ENCODE peak calls at places on chromosomes 7 and 10, in seven cellular contexts. One of them, this sample, is unnamed.
A peak's percentile ranks its signal among the peaks of the same experiment; 100 is the strongest.

GRCh38 chr7:70298780-70299446 is 700.6 kb downstream of the AUTS2 start:
- DNase-seq in adrenal gland: no peak
- DNase-seq in heart left ventricle: no peak
- DNase-seq in esophagus muscularis mucosa: no peak
- DNase-seq in stimulated activated CD4-positive, alpha-beta T cell treated with anti-CD3 and anti-CD28 coated beads, Interleukin-15, amount 100 ng/mL, for 24 hours: no peak
- DNase-seq in lung: no peak
- DNase-seq in H9: no peak
- DNase-seq in this sample: no peak

GRCh38 chr10:11838298-11838852 is 15.2 kb downstream of the PROSER2 start:
- DNase-seq in adrenal gland: no peak
- DNase-seq in heart left ventricle: no peak
- DNase-seq in esophagus muscularis mucosa: no peak
- DNase-seq in stimulated activated CD4-positive, alpha-beta T cell treated with anti-CD3 and anti-CD28 coated beads, Interleukin-15, amount 100 ng/mL, for 24 hours: no peak
- DNase-seq in lung: no peak
- DNase-seq in H9: no peak
- DNase-seq in this sample: no peak

GRCh38 chr10:34083567-34083966 is 731.5 kb downstream of the PARD3 start:
- DNase-seq in adrenal gland: no peak
- DNase-seq in heart left ventricle: no peak
- DNase-seq in esophagus muscularis mucosa: no peak
- DNase-seq in stimulated activated CD4-positive, alpha-beta T cell treated with anti-CD3 and anti-CD28 coated beads, Interleukin-15, amount 100 ng/mL, for 24 hours: no peak
- DNase-seq in lung: no peak
- DNase-seq in H9: no peak
- DNase-seq in this sample: no peak

GRCh38 chr10:89793649-89794254 is 92.4 kb downstream of the KIF20B start:
- DNase-seq in adrenal gland: peak; percentile 20
- DNase-seq in heart left ventricle: no peak
- DNase-seq in esophagus muscularis mucosa: no peak
- DNase-seq in stimulated activated CD4-positive, alpha-beta T cell treated with anti-CD3 and anti-CD28 coated beads, Interleukin-15, amount 100 ng/mL, for 24 hours: peak; percentile 19
- DNase-seq in lung: no peak
- DNase-seq in H9: peak; percentile 42
- DNase-seq in this sample: peak; percentile 24

GRCh38 chr10:3623746-3624145 is 161.3 kb downstream of the KLF6 start:
- DNase-seq in adrenal gland: no peak
- DNase-seq in heart left ventricle: no peak
- DNase-seq in esophagus muscularis mucosa: no peak
- DNase-seq in stimulated activated CD4-positive, alpha-beta T cell treated with anti-CD3 and anti-CD28 coated beads, Interleukin-15, amount 100 ng/mL, for 24 hours: no peak
- DNase-seq in lung: no peak
- DNase-seq in H9: no peak
- DNase-seq in this sample: no peak

GRCh38 chr7:50270531-50271018 is 33.9 kb upstream of the IKZF1 start:
- DNase-seq in adrenal gland: no peak
- DNase-seq in heart left ventricle: no peak
- DNase-seq in esophagus muscularis mucosa: no peak
- DNase-seq in stimulated activated CD4-positive, alpha-beta T cell treated with anti-CD3 and anti-CD28 coated beads, Interleukin-15, amount 100 ng/mL, for 24 hours: no peak
- DNase-seq in lung: no peak
- DNase-seq in H9: no peak
- DNase-seq in this sample: no peak

GRCh38 chr7:4748267-4748666 is 27.2 kb upstream of the AP5Z1 start:
- DNase-seq in adrenal gland: no peak
- DNase-seq in heart left ventricle: no peak
- DNase-seq in esophagus muscularis mucosa: no peak
- DNase-seq in stimulated activated CD4-positive, alpha-beta T cell treated with anti-CD3 and anti-CD28 coated beads, Interleukin-15, amount 100 ng/mL, for 24 hours: no peak
- DNase-seq in lung: no peak
- DNase-seq in H9: no peak
- DNase-seq in this sample: no peak

GRCh38 chr10:75685187-75685586 is 253.8 kb downstream of the LRMDA start:
- DNase-seq in adrenal gland: no peak
- DNase-seq in heart left ventricle: no peak
- DNase-seq in esophagus muscularis mucosa: no peak
- DNase-seq in stimulated activated CD4-positive, alpha-beta T cell treated with anti-CD3 and anti-CD28 coated beads, Interleukin-15, amount 100 ng/mL, for 24 hours: no peak
- DNase-seq in lung: no peak
- DNase-seq in H9: no peak
- DNase-seq in this sample: no peak

GRCh38 chr7:34675749-34676374 is 17.8 kb downstream of the NPSR1 start:
- DNase-seq in adrenal gland: peak; percentile 18
- DNase-seq in heart left ventricle: no peak
- DNase-seq in esophagus muscularis mucosa: peak; percentile 47
- DNase-seq in stimulated activated CD4-positive, alpha-beta T cell treated with anti-CD3 and anti-CD28 coated beads, Interleukin-15, amount 100 ng/mL, for 24 hours: peak; percentile 30
- DNase-seq in lung: no peak
- DNase-seq in H9: peak; percentile 49
- DNase-seq in this sample: no peak

GRCh38 chr10:13724484-13724883 is 137.7 kb downstream of the PRPF18 start:
- DNase-seq in adrenal gland: peak; percentile 35
- DNase-seq in heart left ventricle: peak; percentile 53
- DNase-seq in esophagus muscularis mucosa: no peak
- DNase-seq in stimulated activated CD4-positive, alpha-beta T cell treated with anti-CD3 and anti-CD28 coated beads, Interleukin-15, amount 100 ng/mL, for 24 hours: no peak
- DNase-seq in lung: no peak
- DNase-seq in H9: no peak
- DNase-seq in this sample: no peak

GRCh38 chr10:7310076-7310475 is 100.8 kb downstream of the SFMBT2 start:
- DNase-seq in adrenal gland: no peak
- DNase-seq in heart left ventricle: peak; percentile 61
- DNase-seq in esophagus muscularis mucosa: peak; percentile 64
- DNase-seq in stimulated activated CD4-positive, alpha-beta T cell treated with anti-CD3 and anti-CD28 coated beads, Interleukin-15, amount 100 ng/mL, for 24 hours: no peak
- DNase-seq in lung: no peak
- DNase-seq in H9: no peak
- DNase-seq in this sample: no peak

GRCh38 chr7:80225361-80225760 is 90.7 kb downstream of the GNAI1 start:
- DNase-seq in adrenal gland: no peak
- DNase-seq in heart left ventricle: no peak
- DNase-seq in esophagus muscularis mucosa: no peak
- DNase-seq in stimulated activated CD4-positive, alpha-beta T cell treated with anti-CD3 and anti-CD28 coated beads, Interleukin-15, amount 100 ng/mL, for 24 hours: no peak
- DNase-seq in lung: no peak
- DNase-seq in H9: no peak
- DNase-seq in this sample: no peak

GRCh38 chr7:108455833-108456677 is at the start of gene NRCAM:
- DNase-seq in adrenal gland: peak; percentile 90
- DNase-seq in heart left ventricle: peak; percentile 27
- DNase-seq in esophagus muscularis mucosa: no peak
- DNase-seq in stimulated activated CD4-positive, alpha-beta T cell treated with anti-CD3 and anti-CD28 coated beads, Interleukin-15, amount 100 ng/mL, for 24 hours: peak; percentile 58
- DNase-seq in lung: no peak
- DNase-seq in H9: peak; percentile 94
- DNase-seq in this sample: no peak

This sample was measured in T-helper 1 cell.